ENCODE peak calls at places on chromosomes 7 and 10, in ten cellular contexts. A is tibial nerve; R is activated CD4-positive, alpha-beta T cell treated with anti-CD3 and anti-CD28 coated beads, Interleukin-2, amount 50 U/mL, for 4 hours; D is CD4-positive, alpha-beta T cell; U is MCF 10A; Z is small intestine; K is RPMI7951; Y is coronary artery; N is caudate nucleus; L is astrocyte of the spinal cord. J is an unnamed sample.

GRCh38 chr10:137031-137430 is 1.8 kb downstream of the ZMYND11 start:
- DNase-seq in A (no peak), R (peak), D (peak), U (peak), Z (peak), K (peak), Y (no peak), N (no peak), L (peak), J (no peak)

GRCh38 chr10:69461327-69462025 is 10.2 kb downstream of the TSPAN15 start:
- DNase-seq in A (no peak), R (no peak), D (no peak), U (no peak), Z (peak), K (no peak), Y (no peak), N (no peak), L (no peak), J (no peak)

GRCh38 chr10:65719790-65720189 is 1206.0 kb upstream of the LRRTM3 start:
- DNase-seq in A (no peak), R (no peak), D (no peak), U (no peak), Z (no peak), K (no peak), Y (no peak), N (no peak), L (no peak), J (no peak)

GRCh38 chr10:119374236-119374635 is 166.9 kb downstream of the GRK5 start:
- DNase-seq in A (no peak), R (no peak), D (no peak), U (no peak), Z (no peak), K (no peak), Y (no peak), N (no peak), L (no peak), J (no peak)

GRCh38 chr7:106217089-106217542 is 67.7 kb downstream of the NAMPT start:
- DNase-seq in A (peak), R (no peak), D (no peak), U (peak), Z (peak), K (peak), Y (peak), N (no peak), L (peak), J (no peak)

GRCh38 chr10:132187421-132188138 is 832 bp downstream of the DPYSL4 start:
- DNase-seq in A (no peak), R (no peak), D (no peak), U (no peak), Z (no peak), K (no peak), Y (no peak), N (no peak), L (no peak), J (no peak)

GRCh38 chr10:21517983-21518628 is 7.4 kb downstream of the SKIDA1 start:
- DNase-seq in A (no peak), R (no peak), D (no peak), U (no peak), Z (no peak), K (peak), Y (no peak), N (no peak), L (peak), J (no peak)

GRCh38 chr7:117127585-117128168 is 174.4 kb downstream of the ST7 start:
- DNase-seq in A (peak), R (peak), D (peak), U (peak), Z (peak), K (peak), Y (no peak), N (no peak), L (peak), J (no peak)

GRCh38 chr7:23467731-23468720 is 2.3 kb downstream of the IGF2BP3 start:
- DNase-seq in A (no peak), R (no peak), D (no peak), U (peak), Z (no peak), K (peak), Y (no peak), N (no peak), L (peak), J (no peak)

GRCh38 chr7:16278167-16278787 is 143.1 kb downstream of the CRPPA start:
- DNase-seq in A (no peak), R (no peak), D (no peak), U (no peak), Z (no peak), K (no peak), Y (no peak), N (no peak), L (no peak), J (no peak)

GRCh38 chr7:142872106-142872675 is 13.4 kb downstream of the TRPV6 start:
- DNase-seq in A (no peak), R (no peak), D (no peak), U (no peak), Z (no peak), K (no peak), Y (peak), N (no peak), L (no peak), J (no peak)

GRCh38 chr10:62692085-62692484 is 112.4 kb upstream of the ADO start:
- DNase-seq in A (no peak), R (no peak), D (no peak), U (no peak), Z (no peak), K (no peak), Y (no peak), N (no peak), L (no peak), J (no peak)

GRCh38 chr7:66099551-66100407 is 14.9 kb upstream of the CRCP start:
- DNase-seq in A (peak), R (peak), D (no peak), U (peak), Z (peak), K (peak), Y (peak), N (peak), L (peak), J (no peak)

GRCh38 chr10:122362621-122363020 is 11.9 kb upstream of the PLEKHA1 start:
- DNase-seq in A (no peak), R (no peak), D (no peak), U (peak), Z (no peak), K (peak), Y (no peak), N (no peak), L (peak), J (no peak)

GRCh38 chr7:112371721-112372120 is 78.5 kb upstream of the IFRD1 start:
- DNase-seq in A (no peak), R (no peak), D (no peak), U (no peak), Z (no peak), K (no peak), Y (no peak), N (no peak), L (no peak), J (no peak)

J was measured in GOT3.